ENCODE peak calls at places on chromosomes 1 and 21, in seven cellular contexts. N, S, V, D, C, I and U are unnamed samples.
A peak's percentile ranks its signal among the peaks of the same experiment; 100 is the strongest.

GRCh38 chr1:33972676-33973395 is 109.0 kb downstream of the HMGB4 start:
- DNase-seq in N (no peak), S (no peak), V (no peak), D (no peak), C (peak; percentile 52), I (no peak), U (no peak)

GRCh38 chr1:205274041-205274691 is 46.4 kb downstream of the TMCC2 start:
- DNase-seq in N (no peak), S (no peak), V (no peak), D (no peak), C (no peak), I (no peak), U (no peak)

GRCh38 chr1:59985901-59986735 is 59.5 kb upstream of the CYP2J2 start:
- DNase-seq in N (no peak), S (no peak), V (no peak), D (no peak), C (peak; percentile 61), I (no peak), U (no peak)

GRCh38 chr1:194004146-194004545 is 817.7 kb upstream of the B3GALT2 start:
- DNase-seq in N (no peak), S (no peak), V (no peak), D (no peak), C (no peak), I (no peak), U (no peak)

GRCh38 chr1:35470964-35471613 is 86.1 kb downstream of the KIAA0319L start:
- DNase-seq in N (no peak), S (no peak), V (no peak), D (no peak), C (no peak), I (no peak), U (no peak)

GRCh38 chr1:10170362-10170665 is 40.1 kb upstream of the KIF1B start:
- DNase-seq in N (no peak), S (no peak), V (no peak), D (no peak), C (no peak), I (no peak), U (no peak)

GRCh38 chr1:97936976-97937375 is 16.1 kb upstream of the DPYD start:
- DNase-seq in N (no peak), S (no peak), V (no peak), D (no peak), C (no peak), I (no peak), U (no peak)

GRCh38 chr21:33022828-33023573 is 2.7 kb upstream of the OLIG2 start:
- DNase-seq in N (no peak), S (no peak), V (no peak), D (no peak), C (no peak), I (no peak), U (no peak)

GRCh38 chr21:45438391-45439145 is 33.6 kb downstream of the COL18A1 start:
- DNase-seq in N (no peak), S (no peak), V (no peak), D (no peak), C (no peak), I (no peak), U (no peak)

GRCh38 chr21:16145479-16145878 is 415.7 kb downstream of the USP25 start:
- DNase-seq in N (no peak), S (no peak), V (no peak), D (no peak), C (no peak), I (no peak), U (no peak)

GRCh38 chr1:165415068-165415467 is 29.9 kb downstream of the RXRG start:
- DNase-seq in N (no peak), S (no peak), V (no peak), D (no peak), C (no peak), I (no peak), U (no peak)

GRCh38 chr1:212467843-212468482 is 35.2 kb downstream of the NENF start:
- DNase-seq in N (no peak), S (no peak), V (no peak), D (no peak), C (peak; percentile 27), I (no peak), U (no peak)

GRCh38 chr1:162397943-162398560 is 13.9 kb downstream of the SH2D1B start:
- DNase-seq in N (no peak), S (no peak), V (no peak), D (no peak), C (no peak), I (no peak), U (no peak)

GRCh38 chr1:235160395-235160964 is 570 bp downstream of the RBM34 start:
- DNase-seq in N (no peak), S (no peak), V (no peak), D (peak; percentile 37), C (peak; percentile 74), I (no peak), U (no peak)

GRCh38 chr1:235156745-235157144 is 4.3 kb downstream of the RBM34 start:
- DNase-seq in N (no peak), S (no peak), V (no peak), D (no peak), C (no peak), I (no peak), U (no peak)

GRCh38 chr1:235156265-235156664 is 4.8 kb downstream of the RBM34 start:
- DNase-seq in N (no peak), S (no peak), V (no peak), D (no peak), C (no peak), I (no peak), U (no peak)

GRCh38 chr1:235158680-235159079 is 2.4 kb downstream of the RBM34 start:
- DNase-seq in N (no peak), S (no peak), V (no peak), D (no peak), C (no peak), I (no peak), U (no peak)

DNA sequence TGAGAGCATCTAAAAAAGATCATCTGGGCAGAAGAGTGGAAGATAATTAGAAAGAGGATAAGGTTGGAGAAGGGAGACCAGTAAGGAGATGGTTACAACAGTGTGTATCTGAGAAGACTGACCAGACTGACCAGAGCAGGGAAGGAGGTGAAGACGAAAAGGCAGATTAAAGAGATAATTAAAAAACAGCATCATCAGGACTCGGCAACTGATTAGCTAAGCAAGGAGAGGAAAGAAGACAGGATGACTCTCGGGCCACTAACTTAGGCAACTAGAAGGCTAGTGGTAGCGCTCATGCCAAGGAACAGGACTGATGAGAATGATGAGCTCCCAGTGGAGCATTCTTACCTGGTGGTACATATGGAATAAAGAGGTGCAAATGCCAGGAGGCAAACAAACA is 3.9 kb downstream of the RBM34 start:
- DNase-seq in N (no peak), S (no peak), V (no peak), D (no peak), C (no peak), I (no peak), U (no peak)
- H3K36me3 ChIP-seq in N (peaks cover 14% of the 10 kb centered on the region), S (peaks cover 75% of the 10 kb centered on the region), V (peaks cover 7% of the 10 kb centered on the region), D (peaks cover 21% of the 10 kb centered on the region), C (peaks cover 5% of the 10 kb centered on the region), I (peaks cover 16% of the 10 kb centered on the region), U (peaks cover 42% of the 10 kb centered on the region)

DNA sequence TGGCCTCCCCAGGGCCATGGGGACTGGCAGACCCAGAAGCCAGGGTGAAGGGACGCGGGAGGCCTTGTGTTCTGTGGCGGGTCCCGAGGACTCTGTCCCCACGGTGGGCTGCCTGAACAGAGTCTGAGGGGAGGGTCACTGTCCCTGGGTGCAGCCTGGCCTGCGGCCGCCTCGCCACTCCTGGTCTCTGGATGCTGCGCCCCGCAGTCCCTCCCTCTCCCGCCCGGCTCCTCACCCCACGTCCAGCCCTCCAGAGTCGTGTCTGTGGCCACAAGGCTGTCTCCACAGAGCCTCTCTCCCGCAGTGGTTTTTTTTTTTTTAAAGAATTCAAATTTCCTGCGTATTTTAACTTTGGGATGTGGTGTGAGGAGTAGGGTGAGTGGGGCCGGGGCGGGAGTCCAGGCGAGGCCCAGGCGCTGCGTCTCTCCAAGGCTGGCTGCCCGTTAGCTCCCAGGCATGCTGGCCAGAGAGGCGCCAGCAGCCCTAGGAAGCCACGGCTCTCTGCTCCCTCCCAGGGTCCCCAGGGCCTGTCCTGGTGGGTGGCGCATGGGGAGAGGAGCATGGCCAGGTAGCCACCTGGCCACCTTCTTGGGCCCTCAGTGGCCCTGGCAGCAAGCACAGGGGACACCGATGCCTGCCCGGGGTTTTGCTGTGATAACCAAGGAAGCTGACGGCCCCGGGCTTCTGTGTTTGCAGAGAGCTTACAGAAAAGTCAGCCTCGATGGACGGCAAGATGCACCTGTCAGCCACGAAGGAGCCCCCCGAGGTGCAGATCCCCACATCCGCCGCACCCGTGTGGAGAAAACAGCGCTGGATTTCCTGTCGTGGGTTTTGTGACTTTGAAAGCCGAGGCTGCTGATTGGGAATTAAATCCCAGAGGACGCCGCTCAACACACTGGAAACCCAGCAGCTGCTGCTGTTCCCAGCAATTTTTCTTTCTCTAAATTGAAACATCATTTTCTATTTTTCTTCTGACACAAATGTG is 72.8 kb downstream of the MORN1 start:
- DNase-seq in N (no peak), S (no peak), V (no peak), D (no peak), C (no peak), I (no peak), U (no peak)
- H3K4me1 ChIP-seq in N (peaks cover 7% of the 10 kb centered on the region), S (peaks cover 52% of the 10 kb centered on the region), V (peaks cover 71% of the 10 kb centered on the region), D (peaks cover 26% of the 10 kb centered on the region), C (peaks cover 10% of the 10 kb centered on the region), I (no peaks in the 10 kb centered on the region), U (peaks cover 90% of the 10 kb centered on the region)

DNA sequence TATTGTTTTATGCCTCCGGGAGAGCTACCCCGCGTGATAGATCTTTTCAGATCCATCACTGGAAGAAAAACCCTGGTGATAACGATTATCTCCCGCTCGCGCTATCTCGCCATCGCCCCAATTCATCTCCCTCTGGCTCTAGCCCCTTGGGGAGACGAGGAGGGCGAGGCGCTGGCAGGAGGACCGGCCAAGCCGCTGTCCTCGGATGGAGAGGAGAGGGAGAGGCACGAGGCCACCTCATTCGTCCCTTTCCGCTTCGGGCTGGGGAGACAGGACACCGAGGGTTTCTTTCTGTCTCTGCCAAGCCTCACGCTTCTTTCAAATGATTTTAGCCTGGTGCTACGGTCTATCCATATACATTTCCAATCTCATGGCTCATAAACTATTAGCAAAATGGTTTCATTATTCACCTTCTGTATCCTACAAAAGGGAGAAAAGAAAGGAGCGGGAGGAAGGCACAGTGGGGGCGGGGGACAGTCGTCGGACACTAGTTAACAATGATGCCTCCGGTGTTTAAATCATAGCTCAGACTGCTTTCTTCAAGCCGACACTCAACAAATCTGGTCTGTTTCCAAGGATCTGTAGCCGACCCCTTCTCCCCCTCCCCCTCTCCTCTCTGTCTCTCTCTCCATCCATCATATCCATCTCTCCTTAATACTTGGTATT is 415.1 kb upstream of the ESRRG start:
- DNase-seq in N (no peak), S (no peak), V (no peak), D (no peak), C (no peak), I (no peak), U (no peak)
- H3K27me3 ChIP-seq in N (peaks cover 82% of the 10 kb centered on the region), S (peaks cover 76% of the 10 kb centered on the region), V (no peaks in the 10 kb centered on the region), D (no peaks in the 10 kb centered on the region), C (peaks cover 20% of the 10 kb centered on the region), I (peaks cover 23% of the 10 kb centered on the region), U (no peaks in the 10 kb centered on the region)

GRCh38 chr21:35014302-35015044 is 34.6 kb downstream of the RUNX1 start:
- DNase-seq in N (no peak), S (no peak), V (no peak), D (no peak), C (no peak), I (no peak), U (no peak)

GRCh38 chr21:35016071-35016470 is 33.0 kb downstream of the RUNX1 start:
- DNase-seq in N (no peak), S (no peak), V (no peak), D (no peak), C (no peak), I (no peak), U (no peak)

GRCh38 chr21:35017256-35017655 is 31.8 kb downstream of the RUNX1 start:
- DNase-seq in N (no peak), S (no peak), V (no peak), D (no peak), C (no peak), I (no peak), U (no peak)

GRCh38 chr21:35015435-35016024 is 33.6 kb downstream of the RUNX1 start:
- DNase-seq in N (no peak), S (no peak), V (no peak), D (no peak), C (no peak), I (no peak), U (no peak)

GRCh38 chr21:35016517-35017188 is 32.4 kb downstream of the RUNX1 start:
- DNase-seq in N (no peak), S (no peak), V (no peak), D (no peak), C (no peak), I (no peak), U (no peak)
- H3K36me3 ChIP-seq in N (no peaks in the 10 kb centered on the region), S (no peaks in the 10 kb centered on the region), V (no peaks in the 10 kb centered on the region), D (no peaks in the 10 kb centered on the region), C (no peaks in the 10 kb centered on the region), I (no peaks in the 10 kb centered on the region), U (no peaks in the 10 kb centered on the region)